ENCODE peak calls at places on chromosomes 13 and 19, in four cellular contexts. S is WTC11, N is A549, T is GM12878. A is an unnamed sample.

GRCh38 chr19:17021793-17022590 is 4.6 kb downstream of the CPAMD8 start:
- DNase-seq in T (no peak), N (no peak), S (no peak), A (no peak)

GRCh38 chr19:15577184-15577771 is 37.7 kb upstream of the CYP4F8 start:
- DNase-seq in S (no peak), T (no peak), N (no peak), A (no peak)

GRCh38 chr19:16358456-16358855 is 33.8 kb downstream of the KLF2 start:
- DNase-seq in S (no peak), N (no peak), T (no peak), A (no peak)

GRCh38 chr19:13817615-13818371 is 22.6 kb downstream of the ZSWIM4 start:
- DNase-seq in T (no peak), N (no peak), S (peak), A (peak)

GRCh38 chr19:53424968-53425597 is 6.7 kb upstream of the ZNF761 start:
- DNase-seq in T (peak), N (no peak), S (peak), A (peak)

GRCh38 chr19:46904114-46905060 is 43.6 kb downstream of the ARHGAP35 start:
- DNase-seq in N (no peak), T (no peak), S (no peak), A (no peak)

GRCh38 chr19:18756896-18757295 is 34.2 kb downstream of the COMP start:
- DNase-seq in S (no peak), T (no peak), N (no peak), A (no peak)

GRCh38 chr19:10736916-10737551 is 19.2 kb downstream of the DNM2 start:
- DNase-seq in S (no peak), N (no peak), T (no peak), A (no peak)

GRCh38 chr19:35901854-35902661 is at the start of gene HCST:
- DNase-seq in S (no peak), N (no peak), T (no peak), A (no peak)

GRCh38 chr19:5934779-5935472 is 20.9 kb downstream of the CAPS start:
- DNase-seq in S (no peak), N (no peak), T (no peak), A (no peak)

GRCh38 chr13:98216135-98216565 is 39.1 kb upstream of the RNF113B start:
- DNase-seq in N (peak), T (no peak), S (no peak), A (no peak)

GRCh38 chr19:57559008-57559403 is 657 bp downstream of the ZNF550 start:
- DNase-seq in S (peak), N (peak), T (no peak), A (no peak)

GRCh38 chr19:3969435-3970312 is 1.2 kb downstream of the DAPK3 start:
- DNase-seq in N (peak), T (no peak), S (peak), A (no peak)

GRCh38 chr19:16335226-16335625 is 10.6 kb downstream of the KLF2 start:
- DNase-seq in T (no peak), N (no peak), S (no peak), A (no peak)

GRCh38 chr19:11942843-11943108 is 17.9 kb downstream of the ZNF700 start:
- DNase-seq in T (no peak), S (no peak), N (no peak), A (no peak)

GRCh38 chr19:35318679-35319448 is 10.1 kb upstream of the CD22 start:
- DNase-seq in N (peak), T (no peak), S (no peak), A (no peak)

DNA sequence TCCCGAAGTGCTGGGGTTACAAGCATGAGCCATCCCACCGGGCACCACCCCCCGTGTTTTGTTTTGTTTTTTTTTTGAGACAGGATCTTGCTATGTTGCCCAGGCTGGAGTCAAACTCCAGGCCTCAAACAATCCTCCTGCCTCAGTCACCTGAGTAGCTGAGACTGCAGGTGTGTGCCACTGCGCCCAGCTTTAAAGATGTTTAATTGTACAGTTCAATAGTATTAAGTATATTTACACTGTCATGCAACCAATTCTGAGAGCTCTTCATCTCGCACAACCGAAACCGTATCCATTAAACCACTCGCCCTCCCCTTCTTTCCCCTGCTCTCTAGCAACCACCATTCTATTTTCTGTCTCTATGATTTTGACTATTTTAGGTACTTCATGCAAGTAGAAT is 15.6 kb downstream of the NUCB1 start:
- DNase-seq in S (no peak), T (no peak), N (no peak), A (no peak)
- TF ChIP-seq USF2 in S (no peak), T (no peak), N (no peak), A (no peak)

DNA sequence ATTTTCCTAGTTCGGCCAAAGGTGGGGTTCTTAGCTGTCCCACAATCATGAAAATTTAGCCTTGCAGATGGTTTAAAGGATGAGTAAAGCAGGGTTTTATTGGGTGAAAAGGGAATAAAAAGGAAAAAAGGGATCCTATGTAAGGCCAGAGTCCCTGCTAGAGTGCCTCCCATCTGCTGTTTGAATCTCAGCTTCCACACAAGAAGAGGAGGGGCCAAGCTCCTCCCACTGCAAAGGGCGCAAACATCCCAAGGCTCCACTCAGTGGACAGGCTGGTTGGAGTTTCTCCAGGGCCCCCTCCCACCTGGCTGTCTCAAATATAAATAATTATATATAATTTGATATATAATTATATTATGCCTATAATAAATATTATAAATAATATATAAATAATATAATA is 1272.1 kb upstream of the PCDH20 start:
- DNase-seq in T (no peak), N (no peak), S (peak), A (no peak)
- TF ChIP-seq USF2 in T (no peak), N (no peak), S (no peak), A (no peak)

GRCh38 chr13:47459512-47459911 is 541.6 kb downstream of the SUCLA2 start:
- DNase-seq in N (no peak), S (no peak), T (no peak), A (no peak)

GRCh38 chr13:47463002-47463401 is 538.1 kb downstream of the SUCLA2 start:
- DNase-seq in S (no peak), N (no peak), T (no peak), A (no peak)

GRCh38 chr13:47463726-47464125 is 537.3 kb downstream of the SUCLA2 start:
- DNase-seq in S (peak), N (no peak), T (no peak), A (no peak)
- TF ChIP-seq USF2 in S (no peak), N (no peak), T (no peak), A (no peak)

GRCh38 chr13:25783480-25784081 is 268.2 kb downstream of the SHISA2 start:
- DNase-seq in T (no peak), N (no peak), S (no peak), A (no peak)

GRCh38 chr13:25778302-25778701 is 273.5 kb downstream of the SHISA2 start:
- DNase-seq in T (no peak), S (no peak), N (no peak), A (no peak)

GRCh38 chr13:25778808-25779207 is 273.0 kb downstream of the SHISA2 start:
- DNase-seq in N (no peak), S (no peak), T (no peak), A (no peak)

GRCh38 chr13:25784119-25784518 is 267.7 kb downstream of the SHISA2 start:
- DNase-seq in N (no peak), T (no peak), S (no peak), A (no peak)

GRCh38 chr13:25783076-25783475 is 268.7 kb downstream of the SHISA2 start:
- DNase-seq in S (no peak), N (no peak), T (no peak), A (no peak)
- TF ChIP-seq USF2 in S (no peak), N (no peak), T (no peak), A (no peak)

DNA sequence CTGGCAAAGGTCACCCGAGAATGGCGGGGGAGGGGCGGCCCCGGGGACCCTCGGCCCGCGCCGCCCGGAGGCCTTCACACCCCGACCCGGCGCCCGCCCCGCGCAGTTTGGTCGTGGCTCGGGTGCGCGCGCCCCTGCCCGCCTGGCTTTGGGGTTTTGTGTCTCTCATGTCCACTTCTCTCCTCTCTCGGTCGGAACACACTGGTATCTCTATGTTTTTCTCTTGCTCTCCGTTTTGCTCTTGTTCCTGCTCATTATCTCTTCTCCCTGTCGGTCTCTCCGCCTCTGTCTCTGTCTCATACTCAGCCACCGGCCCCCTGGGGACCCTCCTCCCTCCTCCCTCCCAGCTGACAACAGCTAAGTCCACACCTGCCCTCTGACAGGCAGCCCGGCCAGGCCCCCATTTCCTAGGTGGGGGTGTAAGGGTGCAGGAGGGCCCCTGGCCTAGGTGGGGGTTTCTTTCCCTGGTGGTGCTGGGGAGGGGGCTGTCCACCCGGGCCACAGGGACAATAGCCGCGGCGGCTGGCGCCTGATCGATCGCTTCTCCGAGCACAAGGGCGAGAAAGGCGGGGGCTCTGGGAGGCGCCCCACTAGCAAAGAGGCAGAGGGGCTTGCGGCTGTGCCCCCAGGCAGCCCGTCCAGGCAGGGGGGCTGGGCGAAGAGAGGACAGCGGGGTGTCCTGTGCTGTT is 2.3 kb downstream of the ONECUT3 start:
- DNase-seq in T (no peak), N (no peak), S (no peak), A (no peak)
- TF ChIP-seq USF2 in T (no peak), N (no peak), S (no peak), A (no peak)

GRCh38 chr13:100454876-100455275 is 133.7 kb downstream of the GGACT start:
- DNase-seq in N (no peak), T (no peak), S (no peak), A (no peak)
- TF ChIP-seq USF2 in N (no peak), T (no peak), S (no peak), A (no peak)